ENCODE peak calls at places on chromosome 14, in four cellular contexts. One of them, this sample, is unnamed.

GRCh38 chr14:27278341-27278740 is 680.5 kb upstream of the NOVA1 start:
- DNase-seq in transverse colon: no peak
- DNase-seq in GM12892: no peak
- DNase-seq in H1: no peak
- DNase-seq in this sample: no peak

GRCh38 chr14:72513994-72514659 is 379.8 kb downstream of the DPF3 start:
- DNase-seq in H1: peak; percentile 50
- DNase-seq in transverse colon: no peak
- DNase-seq in GM12892: no peak
- DNase-seq in this sample: no peak

GRCh38 chr14:105944632-105945610 is 418.5 kb downstream of the TMEM121 start:
- DNase-seq in GM12892: peak; percentile 31
- DNase-seq in transverse colon: peak; percentile 77
- DNase-seq in H1: peak; percentile 44
- DNase-seq in this sample: peak; percentile 88

GRCh38 chr14:37585101-37585479 is 10.0 kb downstream of the FOXA1 start:
- DNase-seq in H1: peak; percentile 64
- DNase-seq in GM12892: no peak
- DNase-seq in transverse colon: peak; percentile 41
- DNase-seq in this sample: no peak

GRCh38 chr14:39722547-39723273 is 290.5 kb upstream of the FBXO33 start:
- DNase-seq in transverse colon: no peak
- DNase-seq in GM12892: no peak
- DNase-seq in H1: no peak
- DNase-seq in this sample: no peak

GRCh38 chr14:99261916-99262787 is 9.8 kb downstream of the BCL11B start:
- DNase-seq in transverse colon: peak; percentile 57
- DNase-seq in H1: no peak
- DNase-seq in GM12892: no peak
- DNase-seq in this sample: peak; percentile 92

GRCh38 chr14:77023001-77023996 is 5.2 kb downstream of the IRF2BPL start:
- DNase-seq in GM12892: no peak
- DNase-seq in transverse colon: peak; percentile 63
- DNase-seq in H1: peak; percentile 51
- DNase-seq in this sample: peak; percentile 70

GRCh38 chr14:44854114-44854513 is 107.6 kb downstream of the KLHL28 start:
- DNase-seq in transverse colon: no peak
- DNase-seq in GM12892: no peak
- DNase-seq in H1: no peak
- DNase-seq in this sample: no peak

GRCh38 chr14:75283162-75283883 is 4.7 kb downstream of the FOS start:
- DNase-seq in H1: no peak
- DNase-seq in GM12892: no peak
- DNase-seq in transverse colon: peak; percentile 83
- DNase-seq in this sample: peak; percentile 72

GRCh38 chr14:101839236-101839635 is 77.7 kb downstream of the PPP2R5C start:
- DNase-seq in GM12892: no peak
- DNase-seq in transverse colon: peak; percentile 39
- DNase-seq in H1: no peak
- DNase-seq in this sample: peak; percentile 74

GRCh38 chr14:86243158-86243557 is 713.2 kb downstream of the FLRT2 start:
- DNase-seq in GM12892: no peak
- DNase-seq in H1: no peak
- DNase-seq in transverse colon: no peak
- DNase-seq in this sample: no peak

GRCh38 chr14:69985456-69985855 is 106.2 kb downstream of the SMOC1 start:
- DNase-seq in GM12892: no peak
- DNase-seq in H1: no peak
- DNase-seq in transverse colon: no peak
- DNase-seq in this sample: no peak

GRCh38 chr14:94173471-94173884 is 644 bp upstream of the PPP4R4 start:
- DNase-seq in H1: peak; percentile 72
- DNase-seq in GM12892: no peak
- DNase-seq in transverse colon: peak; percentile 11
- DNase-seq in this sample: no peak

GRCh38 chr14:32623300-32624093 is 294.4 kb downstream of the AKAP6 start:
- DNase-seq in GM12892: no peak
- DNase-seq in H1: no peak
- DNase-seq in transverse colon: no peak
- DNase-seq in this sample: no peak

GRCh38 chr14:45807187-45807586 is 554.2 kb upstream of the MIS18BP1 start:
- DNase-seq in H1: no peak
- DNase-seq in transverse colon: no peak
- DNase-seq in GM12892: no peak
- DNase-seq in this sample: no peak

GRCh38 chr14:70317969-70318634 is 41.4 kb downstream of the COX16 start:
- DNase-seq in transverse colon: peak; percentile 29
- DNase-seq in GM12892: no peak
- DNase-seq in H1: no peak
- DNase-seq in this sample: no peak

GRCh38 chr14:66746316-66747006 is 238.5 kb downstream of the GPHN start:
- DNase-seq in transverse colon: no peak
- DNase-seq in H1: no peak
- DNase-seq in GM12892: no peak
- DNase-seq in this sample: no peak

GRCh38 chr14:72472845-72473244 is 421.1 kb downstream of the DPF3 start:
- DNase-seq in transverse colon: no peak
- DNase-seq in GM12892: no peak
- DNase-seq in H1: no peak
- DNase-seq in this sample: no peak

GRCh38 chr14:37197421-37198272 is at the start of gene MIPOL1:
- DNase-seq in transverse colon: peak; percentile 85
- DNase-seq in GM12892: no peak
- DNase-seq in H1: peak; percentile 83
- DNase-seq in this sample: no peak

GRCh38 chr14:69002069-69002468 is 23.0 kb upstream of the ACTN1 start:
- DNase-seq in GM12892: no peak
- DNase-seq in transverse colon: peak; percentile 27
- DNase-seq in H1: no peak
- DNase-seq in this sample: no peak

GRCh38 chr14:68510201-68510600 is 282.7 kb downstream of the ZFP36L1 start:
- DNase-seq in GM12892: no peak
- DNase-seq in H1: no peak
- DNase-seq in transverse colon: no peak
- DNase-seq in this sample: no peak

DNA sequence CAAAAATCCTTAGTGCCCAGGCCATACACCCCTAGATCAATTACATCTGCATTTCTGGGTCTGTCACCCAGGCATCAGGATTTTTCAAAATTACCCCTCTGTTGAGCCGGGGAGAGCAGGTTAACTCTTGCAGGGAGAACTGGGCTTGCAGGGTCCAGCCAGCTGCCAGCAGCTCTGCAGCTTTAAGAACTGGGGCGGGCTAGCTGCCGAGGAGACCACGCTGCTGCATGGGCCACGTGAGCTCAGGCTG is at the start of gene DGLUCY:
- DNase-seq in H1: no peak
- DNase-seq in transverse colon: peak; percentile 86
- DNase-seq in GM12892: peak; percentile 56
- DNase-seq in this sample: peak; percentile 86
- TF ChIP-seq POLR2A in H1: no peak
- TF ChIP-seq POLR2A in transverse colon: no peak
- TF ChIP-seq POLR2A in GM12892: no peak
- TF ChIP-seq POLR2A in this sample: no peak

GRCh38 chr14:91830777-91831176 is 36.6 kb downstream of the TC2N start:
- DNase-seq in GM12892: no peak
- DNase-seq in transverse colon: peak; percentile 63
- DNase-seq in H1: no peak
- DNase-seq in this sample: no peak
- TF ChIP-seq POLR2A in GM12892: no peak
- TF ChIP-seq POLR2A in transverse colon: no peak
- TF ChIP-seq POLR2A in H1: no peak
- TF ChIP-seq POLR2A in this sample: no peak

GRCh38 chr14:51297066-51297465 is 57.0 kb downstream of the TMX1 start:
- DNase-seq in transverse colon: no peak
- DNase-seq in H1: no peak
- DNase-seq in GM12892: no peak
- DNase-seq in this sample: no peak
- TF ChIP-seq POLR2A in transverse colon: no peak
- TF ChIP-seq POLR2A in H1: no peak
- TF ChIP-seq POLR2A in GM12892: no peak
- TF ChIP-seq POLR2A in this sample: no peak

GRCh38 chr14:50717826-50718225 is 49.7 kb upstream of the SAV1 start:
- DNase-seq in H1: no peak
- DNase-seq in GM12892: no peak
- DNase-seq in transverse colon: no peak
- DNase-seq in this sample: no peak

GRCh38 chr14:50714452-50715073 is 46.5 kb upstream of the SAV1 start:
- DNase-seq in H1: no peak
- DNase-seq in GM12892: no peak
- DNase-seq in transverse colon: no peak
- DNase-seq in this sample: no peak

GRCh38 chr14:50719911-50720759 is 52.0 kb upstream of the SAV1 start:
- DNase-seq in H1: no peak
- DNase-seq in transverse colon: no peak
- DNase-seq in GM12892: no peak
- DNase-seq in this sample: no peak

GRCh38 chr14:50718949-50719348 is 50.8 kb upstream of the SAV1 start:
- DNase-seq in transverse colon: no peak
- DNase-seq in GM12892: no peak
- DNase-seq in H1: no peak
- DNase-seq in this sample: no peak
- TF ChIP-seq POLR2A in transverse colon: no peak
- TF ChIP-seq POLR2A in GM12892: peak; percentile 21
- TF ChIP-seq POLR2A in H1: no peak
- TF ChIP-seq POLR2A in this sample: no peak

GRCh38 chr14:24368562-24369252 is 723 bp downstream of the NFATC4 start:
- DNase-seq in GM12892: peak; percentile 48
- DNase-seq in transverse colon: peak; percentile 45
- DNase-seq in H1: peak; percentile 83
- DNase-seq in this sample: peak; percentile 38
- TF ChIP-seq POLR2A in GM12892: no peak
- TF ChIP-seq POLR2A in transverse colon: no peak
- TF ChIP-seq POLR2A in H1: no peak
- TF ChIP-seq POLR2A in this sample: no peak

This sample was measured in Peyer's patch.